ENCODE peak calls at places on chromosomes 12 and 14, in five cellular contexts. G is neuronal stem cell, K is SK-N-SH, B is A549, U is tibial artery. L is an unnamed sample.

GRCh38 chr14:53551862-53552261 is 398.7 kb upstream of the DDHD1 start:
- DNase-seq in B (no peak), K (no peak), U (no peak), G (no peak), L (no peak)

GRCh38 chr12:106889950-106890626 is 65.6 kb upstream of the TMEM263 start:
- DNase-seq in G (no peak), B (no peak), U (no peak), K (no peak), L (no peak)

GRCh38 chr12:48185181-48185919 is 1.9 kb downstream of the CCDC184 start:
- DNase-seq in K (no peak), G (no peak), U (no peak), B (no peak), L (peak; percentile 27)

GRCh38 chr14:65910108-65910507 is 497.6 kb downstream of the FUT8 start:
- DNase-seq in B (peak; percentile 10), U (no peak), K (no peak), G (no peak), L (peak; percentile 81)

GRCh38 chr12:79997115-79997805 is 62.4 kb upstream of the PPP1R12A start:
- DNase-seq in G (no peak), B (no peak), U (no peak), K (no peak), L (no peak)

GRCh38 chr12:44558340-44559100 is 317.6 kb downstream of the NELL2 start:
- DNase-seq in B (no peak), U (no peak), K (no peak), G (no peak), L (no peak)

GRCh38 chr12:98228619-98229538 is 286.5 kb upstream of the TMPO start:
- DNase-seq in G (no peak), U (no peak), B (no peak), K (no peak), L (no peak)

GRCh38 chr14:67188326-67188725 is 914 bp upstream of the GARIN2 start:
- DNase-seq in U (no peak), K (no peak), B (no peak), G (no peak), L (no peak)

GRCh38 chr12:100234591-100235304 is 32.1 kb downstream of the DEPDC4 start:
- DNase-seq in G (no peak), B (peak; percentile 18), U (no peak), K (peak; percentile 38), L (peak; percentile 67)

GRCh38 chr14:34537677-34538009 is 1.9 kb downstream of the EAPP start:
- DNase-seq in G (no peak), K (no peak), B (no peak), U (no peak), L (no peak)

GRCh38 chr14:59811850-59812249 is 58.7 kb downstream of the RTN1 start:
- DNase-seq in U (no peak), G (peak; percentile 14), K (no peak), B (no peak), L (no peak)

GRCh38 chr12:11695321-11695720 is 45.8 kb downstream of the ETV6 start:
- DNase-seq in U (no peak), G (no peak), B (no peak), K (no peak), L (no peak)

GRCh38 chr14:65301862-65302539 is 110.5 kb upstream of the FUT8 start:
- DNase-seq in G (no peak), U (no peak), B (no peak), K (no peak), L (no peak)

GRCh38 chr12:110966081-110966760 is 45.8 kb upstream of the MYL2 start:
- DNase-seq in B (no peak), G (no peak), U (no peak), K (no peak), L (peak; percentile 22)

GRCh38 chr12:78797201-78797931 is 67.2 kb upstream of the SYT1 start:
- DNase-seq in K (no peak), U (no peak), G (no peak), B (no peak), L (no peak)

GRCh38 chr12:116718578-116719454 is 19.1 kb downstream of the SPRING1 start:
- DNase-seq in K (no peak), G (no peak), B (no peak), U (no peak), L (peak; percentile 42)

GRCh38 chr14:92645841-92646478 is 102.5 kb downstream of the LGMN start:
- DNase-seq in B (no peak), K (no peak), U (no peak), G (no peak), L (no peak)
- H3K4me1 ChIP-seq in B (no peaks in the 10 kb centered on the region), K (peaks cover 3% of the 10 kb centered on the region), U (peaks cover 53% of the 10 kb centered on the region), G (no peaks in the 10 kb centered on the region), L (peaks cover 7% of the 10 kb centered on the region)

DNA sequence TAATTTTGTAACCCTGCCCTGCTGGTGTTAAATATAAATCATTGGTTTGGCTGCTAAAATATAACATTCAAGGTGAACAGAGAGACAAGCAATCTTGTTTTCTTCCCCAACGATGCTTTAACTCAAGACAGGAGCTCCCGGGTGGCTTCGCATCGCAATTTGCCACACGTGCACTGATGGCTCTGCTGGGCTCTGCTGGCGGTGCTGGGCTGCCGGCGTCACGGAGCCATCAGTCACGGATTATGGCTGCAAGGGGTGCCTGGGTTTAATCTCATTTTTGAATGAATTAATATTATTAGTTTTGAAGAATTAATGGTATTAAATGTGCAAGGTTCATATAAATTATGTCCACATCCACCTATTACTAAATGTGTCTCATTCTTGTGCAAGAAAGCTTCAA is 44.9 kb upstream of the TMEM260 start:
- DNase-seq in G (no peak), K (no peak), U (no peak), B (no peak), L (no peak)
- H3K4me3 ChIP-seq in G (no peak overlapping the region), K (no peak overlapping the region), U (no peak overlapping the region), B (no peak overlapping the region), L (no peak overlapping the region)

GRCh38 chr14:95526483-95527391 is 8.1 kb upstream of the GLRX5 start:
- DNase-seq in K (no peak), G (no peak), B (no peak), U (no peak), L (no peak)
- H3K4me1 ChIP-seq in K (peaks cover 9% of the 10 kb centered on the region), G (peaks cover 1% of the 10 kb centered on the region), B (peaks cover 45% of the 10 kb centered on the region), U (peaks cover 56% of the 10 kb centered on the region), L (peaks cover 20% of the 10 kb centered on the region)

GRCh38 chr12:117845271-117845904 is 123.4 kb downstream of the KSR2 start:
- DNase-seq in B (no peak), K (no peak), G (no peak), U (no peak), L (no peak)

GRCh38 chr12:117842220-117842619 is 126.6 kb downstream of the KSR2 start:
- DNase-seq in U (no peak), G (no peak), K (no peak), B (no peak), L (no peak)

GRCh38 chr12:117847371-117847770 is 121.4 kb downstream of the KSR2 start:
- DNase-seq in U (no peak), K (no peak), B (no peak), G (no peak), L (no peak)

GRCh38 chr12:117842630-117843029 is 126.2 kb downstream of the KSR2 start:
- DNase-seq in K (no peak), B (no peak), U (no peak), G (no peak), L (no peak)

GRCh38 chr12:117844114-117844513 is 124.7 kb downstream of the KSR2 start:
- DNase-seq in K (no peak), B (no peak), G (no peak), U (no peak), L (no peak)
- H3K4me3 ChIP-seq in K (no peak overlapping the region), B (no peak overlapping the region), G (no peak overlapping the region), U (no peak overlapping the region), L (no peak overlapping the region)

DNA sequence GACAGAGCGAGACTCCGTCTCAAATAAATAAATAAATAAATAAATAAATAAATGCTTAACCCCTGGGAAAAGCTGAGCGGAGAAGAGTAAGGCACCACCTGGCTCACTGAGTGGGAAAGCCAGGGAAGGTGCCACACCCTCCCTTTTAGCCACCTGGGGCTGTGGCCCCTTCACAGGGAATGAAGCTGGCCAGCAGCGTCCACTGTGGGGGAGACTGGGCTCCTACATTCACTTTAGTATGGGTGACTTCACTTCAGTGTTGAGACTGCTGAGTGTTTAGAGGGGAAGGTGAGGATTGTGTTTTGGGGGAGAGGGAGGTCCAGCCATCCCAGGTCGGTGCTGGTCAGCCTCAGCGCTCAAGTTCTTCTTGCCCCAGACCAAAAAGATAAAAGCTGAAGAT is 1.5 kb downstream of the NAB2 start:
- DNase-seq in U (no peak), K (peak; percentile 22), G (no peak), B (no peak), L (no peak)
- H3K4me1 ChIP-seq in U (peaks cover 61% of the 10 kb centered on the region), K (peaks cover 23% of the 10 kb centered on the region), G (peaks cover 37% of the 10 kb centered on the region), B (peaks cover 19% of the 10 kb centered on the region), L (peaks cover 15% of the 10 kb centered on the region)

GRCh38 chr14:28280530-28280929 is 486.1 kb upstream of the FOXG1 start:
- DNase-seq in G (no peak), U (no peak), B (no peak), K (no peak), L (no peak)

DNA sequence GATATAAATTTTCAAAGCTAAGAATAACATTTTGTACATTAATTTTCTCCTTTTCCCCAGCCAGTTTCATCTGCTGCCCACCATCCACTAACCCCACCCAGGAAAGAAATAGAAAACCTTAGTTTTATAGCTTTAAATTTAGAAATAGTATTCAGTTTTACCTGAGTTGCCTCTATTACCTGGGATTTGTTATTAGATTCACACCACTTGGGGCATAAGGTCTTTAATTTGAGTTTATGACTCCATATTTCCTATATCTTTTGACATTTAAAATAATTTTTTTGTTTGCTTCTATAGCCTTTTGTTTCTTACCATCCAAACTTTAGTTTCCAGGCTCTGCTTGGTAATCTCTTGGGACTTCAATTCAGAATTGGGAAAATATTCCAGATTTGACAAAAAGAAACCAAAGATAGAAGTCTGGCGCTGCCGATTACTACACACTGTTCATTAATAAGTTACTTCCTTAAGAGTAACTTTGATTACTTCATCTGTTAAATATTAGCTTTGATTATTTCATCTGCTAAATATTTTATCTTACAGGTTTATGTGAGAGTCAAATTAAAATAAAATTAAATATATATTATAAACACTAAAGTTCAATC is 485.5 kb upstream of the FOXG1 start:
- DNase-seq in K (no peak), B (no peak), G (no peak), U (no peak), L (no peak)
- H3K4me3 ChIP-seq in K (no peak overlapping the region), B (peak overlapping the region; percentile 15), G (no peak overlapping the region), U (no peak overlapping the region), L (no peak overlapping the region)

DNA sequence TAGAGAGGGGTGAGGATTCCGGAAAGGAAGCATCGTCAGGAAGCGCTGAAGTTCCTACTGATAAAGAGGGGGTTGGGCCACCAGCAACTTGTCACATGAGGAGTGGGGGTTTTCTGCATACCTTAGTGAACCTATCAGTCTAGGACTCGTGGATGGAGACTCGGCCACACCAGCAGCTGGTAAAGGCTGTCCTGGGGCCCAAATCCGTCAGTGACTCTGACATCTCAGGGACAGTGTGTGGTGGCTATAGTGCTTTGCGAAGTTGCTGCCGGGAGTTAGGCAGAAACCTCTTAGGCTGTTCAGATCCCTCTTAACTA is 16.4 kb downstream of the RNASE2 start:
- DNase-seq in G (no peak), U (no peak), K (no peak), B (no peak), L (no peak)
- H3K4me1 ChIP-seq in G (peaks cover 5% of the 10 kb centered on the region), U (peaks cover 27% of the 10 kb centered on the region), K (peaks cover 3% of the 10 kb centered on the region), B (peaks cover 21% of the 10 kb centered on the region), L (peaks cover 3% of the 10 kb centered on the region)

L was measured in cardiac muscle cell.